ENCODE peak calls at places on chromosomes 1 and 21, in four cellular contexts. M is keratinocyte, C is endothelial cell of umbilical vein, W is fibroblast of lung. X is an unnamed sample. For H3K36me3, the result is how much of the 10 kb centered on the place peaks cover.

GRCh38 chr1:200931776-200932175 is 37.1 kb downstream of the INAVA start:
- DNase-seq in M (no peak), C (no peak), W (no peak), X (no peak)

GRCh38 chr1:108646661-108647269 is 14.1 kb downstream of the HENMT1 start:
- DNase-seq in M (no peak), C (peak), W (peak), X (peak)

GRCh38 chr21:30710499-30710898 is 8.1 kb downstream of the KRTAP21-3 start:
- DNase-seq in M (peak), C (no peak), W (no peak), X (no peak)

GRCh38 chr1:1928231-1929101 is 9.4 kb upstream of the TMEM52 start:
- DNase-seq in M (no peak), C (no peak), W (no peak), X (no peak)

GRCh38 chr1:181134543-181135461 is 46.3 kb downstream of the IER5 start:
- DNase-seq in M (peak), C (peak), W (peak), X (peak)

GRCh38 chr1:175237389-175237788 is 44.8 kb upstream of the KIAA0040 start:
- DNase-seq in M (no peak), C (no peak), W (no peak), X (no peak)

GRCh38 chr1:94247146-94248094 is 10.0 kb upstream of the ARHGAP29 start:
- DNase-seq in M (no peak), C (peak), W (peak), X (peak)

GRCh38 chr1:167477962-167478361 is 40.4 kb downstream of the CD247 start:
- DNase-seq in M (no peak), C (no peak), W (peak), X (no peak)

GRCh38 chr1:113279776-113280391 is 110.4 kb upstream of the MAGI3 start:
- DNase-seq in M (no peak), C (no peak), W (no peak), X (no peak)

GRCh38 chr1:10257851-10258250 is 47.5 kb downstream of the KIF1B start:
- DNase-seq in M (no peak), C (peak), W (peak), X (no peak)

GRCh38 chr1:77850082-77850481 is 38.3 kb upstream of the NEXN start:
- DNase-seq in M (no peak), C (no peak), W (no peak), X (no peak)

GRCh38 chr1:113405573-113405972 is 15.3 kb downstream of the MAGI3 start:
- DNase-seq in M (no peak), C (no peak), W (no peak), X (no peak)

GRCh38 chr1:65694126-65694525 is 98.6 kb upstream of the PDE4B start:
- DNase-seq in M (no peak), C (no peak), W (no peak), X (no peak)

GRCh38 chr1:234683856-234684632 is 74.1 kb upstream of the IRF2BP2 start:
- DNase-seq in M (no peak), C (peak), W (peak), X (peak)

GRCh38 chr1:239979469-239979868 is 112.2 kb upstream of the FMN2 start:
- DNase-seq in M (no peak), C (no peak), W (no peak), X (no peak)

GRCh38 chr1:96722161-96722908 is 751 bp downstream of the PTBP2 start:
- DNase-seq in M (no peak), C (peak), W (peak), X (peak)

GRCh38 chr1:174160603-174161002 is 1.3 kb downstream of the RABGAP1L start:
- DNase-seq in M (no peak), C (no peak), W (no peak), X (no peak)

GRCh38 chr21:43736224-43736883 is 17.4 kb downstream of the PDXK start:
- DNase-seq in M (no peak), C (no peak), W (no peak), X (no peak)

GRCh38 chr1:228150021-228150457 is 309 bp downstream of the GJC2 start:
- DNase-seq in M (no peak), C (no peak), W (no peak), X (no peak)

GRCh38 chr1:7783178-7783711 is 846 bp upstream of the PER3 start:
- DNase-seq in M (no peak), C (peak), W (peak), X (peak)

GRCh38 chr1:63674865-63675815 is 81.9 kb downstream of the PGM1 start:
- DNase-seq in M (no peak), C (no peak), W (no peak), X (peak)

GRCh38 chr1:25523512-25523911 is 19.9 kb upstream of the LDLRAP1 start:
- DNase-seq in M (no peak), C (no peak), W (no peak), X (no peak)

GRCh38 chr21:35274090-35274489 is 225.0 kb upstream of the RUNX1 start:
- DNase-seq in M (no peak), C (no peak), W (no peak), X (no peak)

GRCh38 chr1:100390507-100390906 is 38.2 kb downstream of the CDC14A start:
- DNase-seq in M (no peak), C (no peak), W (no peak), X (no peak)

GRCh38 chr1:54404263-54404662 is 1.9 kb downstream of the SSBP3 start:
- DNase-seq in M (no peak), C (no peak), W (no peak), X (no peak)
- H3K36me3 ChIP-seq in M (under half), C (under half), W (under half), X (under half)

GRCh38 chr1:147384805-147385204 is 142.3 kb downstream of the CHD1L start:
- DNase-seq in M (no peak), C (no peak), W (no peak), X (no peak)
- H3K4me3 ChIP-seq in M (no peak), C (no peak), W (no peak), X (no peak)

GRCh38 chr1:212956231-212956630 is 5.9 kb downstream of the VASH2 start:
- DNase-seq in M (no peak), C (no peak), W (no peak), X (no peak)

GRCh38 chr1:212957546-212957945 is 7.2 kb downstream of the VASH2 start:
- DNase-seq in M (no peak), C (no peak), W (no peak), X (no peak)

GRCh38 chr1:212955098-212955497 is 4.8 kb downstream of the VASH2 start:
- DNase-seq in M (no peak), C (no peak), W (no peak), X (no peak)

GRCh38 chr1:212952596-212952995 is 2.3 kb downstream of the VASH2 start:
- DNase-seq in M (no peak), C (no peak), W (no peak), X (no peak)

GRCh38 chr1:212954514-212954913 is 4.2 kb downstream of the VASH2 start:
- DNase-seq in M (no peak), C (no peak), W (no peak), X (no peak)
- H3K36me3 ChIP-seq in M (under half), C (under half), W (under half), X (under half)

DNA sequence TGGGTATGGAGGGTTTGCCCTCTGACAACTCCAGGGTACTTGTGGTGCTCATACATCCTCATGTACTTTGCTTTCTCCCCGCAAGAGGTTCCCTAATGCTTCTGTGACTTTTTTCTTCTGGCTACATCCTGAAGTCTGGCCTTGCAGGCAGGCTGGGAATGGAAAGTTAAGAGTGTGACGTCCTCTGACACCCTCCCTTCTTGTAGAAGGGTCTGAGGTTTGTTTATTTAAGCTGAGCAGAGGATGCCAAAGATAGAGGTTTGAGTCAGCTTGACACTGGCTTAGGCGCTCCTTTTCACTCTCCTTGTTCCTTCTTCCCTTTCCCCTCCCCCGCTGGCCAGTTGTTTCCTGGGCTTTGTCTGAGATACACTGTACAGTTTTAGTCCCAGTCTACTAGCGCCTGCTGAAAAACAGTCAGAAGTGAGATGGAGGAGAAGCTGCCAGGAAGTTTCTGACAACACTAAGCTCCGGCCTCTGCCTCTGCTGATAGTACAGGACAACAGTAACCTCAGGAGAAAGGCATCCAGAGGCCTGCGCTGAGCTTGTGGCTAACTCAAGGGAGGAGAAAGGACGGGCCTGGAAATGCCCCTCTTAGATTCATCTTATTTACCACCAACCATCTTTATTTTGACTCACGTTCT is at the start of gene MACF1:
- DNase-seq in M (no peak), C (peak), W (peak), X (peak)
- H3K4me3 ChIP-seq in M (peak), C (peak), W (peak), X (peak)

GRCh38 chr1:85569737-85570404 is 10.7 kb upstream of the CCN1 start:
- DNase-seq in M (no peak), C (no peak), W (no peak), X (no peak)
- H3K36me3 ChIP-seq in M (under half), C (under half), W (under half), X (under half)

DNA sequence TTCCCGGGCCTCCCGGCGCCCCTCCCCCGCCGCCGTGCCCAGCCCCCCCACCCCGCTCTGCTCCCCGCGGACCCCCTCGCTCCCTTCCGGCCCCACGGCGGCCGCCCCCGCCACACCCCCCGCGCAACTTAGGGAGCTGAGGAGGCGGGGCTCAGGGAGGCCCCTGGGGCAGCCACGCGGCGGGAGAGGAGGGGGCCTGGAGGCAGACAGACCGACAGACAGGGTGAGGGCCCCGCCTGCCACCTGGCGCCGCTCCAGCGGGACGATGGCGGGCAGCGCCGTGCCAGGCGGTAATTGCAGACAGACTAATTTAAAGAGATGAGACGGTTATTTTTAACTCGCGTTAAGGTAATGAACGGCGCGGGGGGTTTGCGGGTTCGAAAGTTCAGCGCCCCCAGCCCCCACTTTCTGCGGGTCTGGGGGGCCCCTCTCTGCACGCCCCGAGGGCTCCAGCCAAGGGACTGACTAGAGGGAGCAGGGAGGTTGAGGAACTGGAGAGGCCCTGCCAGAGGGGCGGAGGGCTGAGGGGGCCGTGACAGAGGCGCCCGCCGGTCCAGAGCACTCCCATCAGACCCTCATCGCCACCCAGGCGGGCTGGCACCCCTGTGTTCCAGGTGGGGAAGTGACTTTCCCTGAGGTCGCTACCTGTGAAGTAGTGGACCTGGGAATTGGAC is 5.3 kb downstream of the FOXO6 start:
- DNase-seq in M (no peak), C (no peak), W (no peak), X (peak)
- H3K4me3 ChIP-seq in M (no peak), C (peak), W (no peak), X (peak)

GRCh38 chr1:41013812-41014211 is 7.7 kb downstream of the SLFNL1 start:
- DNase-seq in M (no peak), C (peak), W (no peak), X (no peak)

GRCh38 chr1:41017141-41018024 is 4.1 kb downstream of the SLFNL1 start:
- DNase-seq in M (no peak), C (no peak), W (no peak), X (no peak)

GRCh38 chr1:41015894-41016470 is 5.5 kb downstream of the SLFNL1 start:
- DNase-seq in M (no peak), C (no peak), W (no peak), X (no peak)

GRCh38 chr1:41014871-41015270 is 6.7 kb downstream of the SLFNL1 start:
- DNase-seq in M (no peak), C (peak), W (no peak), X (no peak)

DNA sequence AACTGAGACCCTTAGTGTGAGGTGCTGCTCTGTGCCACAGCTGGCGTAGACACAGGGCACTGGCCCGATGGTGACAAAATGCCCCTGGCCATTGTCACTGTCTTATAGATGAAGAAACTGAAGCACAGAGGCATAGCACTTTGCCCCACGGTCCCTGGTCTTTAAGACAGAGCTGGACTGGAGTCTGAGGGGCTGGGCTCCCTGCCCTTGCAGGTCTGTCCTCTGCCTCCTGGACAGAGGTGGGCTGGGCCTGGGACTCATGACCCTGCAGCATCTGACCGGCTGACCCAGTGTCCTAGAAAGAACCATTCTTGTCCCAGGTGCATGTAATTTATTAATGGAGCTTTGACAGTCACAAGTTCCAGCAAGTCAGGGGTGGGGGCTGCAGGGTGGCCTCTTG is 6.2 kb downstream of the SLFNL1 start:
- DNase-seq in M (no peak), C (no peak), W (no peak), X (no peak)
- H3K36me3 ChIP-seq in M (half or more), C (under half), W (under half), X (under half)

GRCh38 chr21:45387506-45387905 is 17.5 kb upstream of the COL18A1 start:
- DNase-seq in M (no peak), C (no peak), W (no peak), X (no peak)

GRCh38 chr21:45385549-45386050 is 19.4 kb upstream of the COL18A1 start:
- DNase-seq in M (no peak), C (no peak), W (no peak), X (peak)

GRCh38 chr21:45386336-45386727 is 18.6 kb upstream of the COL18A1 start:
- DNase-seq in M (no peak), C (no peak), W (no peak), X (peak)

GRCh38 chr21:45388011-45388521 is 16.9 kb upstream of the COL18A1 start:
- DNase-seq in M (no peak), C (no peak), W (no peak), X (peak)

GRCh38 chr21:45386728-45387371 is 18.1 kb upstream of the COL18A1 start:
- DNase-seq in M (peak), C (peak), W (peak), X (peak)
- H3K4me3 ChIP-seq in M (no peak), C (no peak), W (no peak), X (no peak)

DNA sequence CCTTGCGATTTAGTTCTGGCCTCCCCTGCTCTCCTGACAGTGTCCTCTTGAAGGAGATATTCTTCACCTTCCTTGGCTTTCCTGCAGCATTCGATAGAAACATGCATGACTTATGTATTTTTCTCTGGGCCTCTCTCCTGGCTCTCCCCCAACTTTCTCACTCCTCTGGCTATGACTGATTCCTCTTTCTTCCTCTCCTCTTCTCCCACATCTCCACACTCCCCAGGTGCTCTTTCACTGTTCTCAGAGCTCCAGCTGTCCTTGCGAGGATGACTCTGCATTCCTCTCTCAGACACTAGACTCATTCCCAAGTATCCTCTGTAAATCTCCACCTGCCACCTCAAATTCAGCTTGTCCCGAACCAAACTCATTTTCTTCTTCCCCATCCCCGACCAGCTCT is 18.0 kb downstream of the LRRC42 start:
- DNase-seq in M (no peak), C (no peak), W (no peak), X (no peak)
- H3K36me3 ChIP-seq in M (under half), C (under half), W (under half), X (half or more)

DNA sequence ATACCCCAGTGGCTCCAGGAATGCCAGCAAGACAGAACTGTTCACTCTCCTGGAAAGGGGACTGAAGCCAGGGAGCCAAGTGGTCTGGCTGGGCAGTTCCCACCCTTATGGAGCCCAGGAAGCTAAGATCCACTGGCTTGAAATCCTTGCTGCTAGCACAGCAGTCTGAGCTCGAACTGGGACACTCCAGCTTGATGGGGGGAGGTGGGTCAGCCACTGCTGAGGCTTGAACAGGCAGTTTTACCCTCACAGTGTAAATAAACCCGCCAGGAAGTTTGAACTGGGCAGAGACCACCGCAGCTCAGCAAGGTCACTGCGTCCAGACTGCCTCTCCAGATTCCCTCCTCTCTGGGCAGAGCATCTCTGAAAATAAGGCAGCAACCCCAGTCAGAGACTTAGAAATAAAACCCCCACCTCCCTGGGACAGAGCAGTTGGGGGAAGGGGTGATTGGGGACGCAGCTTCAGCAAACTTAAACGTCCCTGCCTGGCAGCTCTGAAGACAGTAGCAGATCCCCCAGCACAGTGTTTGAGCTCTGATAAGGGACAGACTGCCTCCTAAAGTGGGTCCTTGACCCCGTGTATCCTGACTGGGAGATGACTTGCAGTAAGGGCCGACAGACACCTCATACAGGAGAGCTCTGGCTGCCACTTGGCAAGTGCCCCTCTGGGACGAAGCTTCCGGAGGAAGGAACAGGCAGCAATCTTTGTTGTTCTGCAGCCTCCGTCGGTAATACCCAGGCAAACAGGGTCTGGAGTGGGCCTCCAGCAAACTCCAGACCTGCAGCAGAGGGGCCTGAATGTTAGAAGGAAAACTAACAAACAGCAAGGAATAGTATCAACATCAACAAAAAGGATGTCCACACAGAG is 568.4 kb downstream of the PLA2G4A start:
- DNase-seq in M (no peak), C (no peak), W (no peak), X (no peak)
- H3K4me3 ChIP-seq in M (no peak), C (no peak), W (no peak), X (no peak)

X was measured in heart left ventricle.